ENCODE peak calls at places on chromosomes 12 and 14, in six cellular contexts. Y, M, T, P, L and A are unnamed samples.

GRCh38 chr12:93526786-93527428 is 45.6 kb upstream of the SOCS2 start:
- ATAC-seq in Y (no peak), M (no peak), T (no peak), P (no peak), L (no peak), A (no peak)

GRCh38 chr12:6638305-6638704 is 2.5 kb upstream of the LPAR5 start:
- ATAC-seq in Y (no peak), M (no peak), T (no peak), P (no peak), L (no peak), A (no peak)

GRCh38 chr12:120538281-120539156 is 4.4 kb downstream of the RNF10 start:
- ATAC-seq in Y (no peak), M (no peak), T (peak; percentile 59), P (no peak), L (no peak), A (no peak)

GRCh38 chr14:32077081-32078029 is at the start of gene ARHGAP5:
- ATAC-seq in Y (peak; percentile 50), M (peak; percentile 53), T (peak; percentile 51), P (peak; percentile 61), L (peak; percentile 21), A (peak; percentile 21)

GRCh38 chr14:68979722-68980552 is 835 bp upstream of the ACTN1 start:
- ATAC-seq in Y (no peak), M (no peak), T (peak; percentile 12), P (no peak), L (no peak), A (no peak)

GRCh38 chr12:116087962-116088361 is 189.5 kb downstream of the MED13L start:
- ATAC-seq in Y (peak; percentile 85), M (no peak), T (no peak), P (no peak), L (peak; percentile 80), A (peak; percentile 25)

GRCh38 chr14:101880016-101880297 is 84.4 kb upstream of the DYNC1H1 start:
- ATAC-seq in Y (no peak), M (no peak), T (no peak), P (no peak), L (peak; percentile 71), A (peak; percentile 33)

GRCh38 chr12:104510145-104510872 is 53.6 kb downstream of the CHST11 start:
- ATAC-seq in Y (peak; percentile 63), M (no peak), T (no peak), P (peak; percentile 53), L (no peak), A (no peak)

GRCh38 chr14:52175982-52176502 is 91.5 kb upstream of the PTGDR start:
- ATAC-seq in Y (peak; percentile 71), M (peak; percentile 94), T (peak; percentile 53), P (peak; percentile 96), L (no peak), A (no peak)

GRCh38 chr12:10783252-10783651 is 19.2 kb downstream of the TAS2R7 start:
- ATAC-seq in Y (no peak), M (no peak), T (no peak), P (no peak), L (no peak), A (no peak)

GRCh38 chr14:50792634-50793068 is 38.3 kb downstream of the NIN start:
- ATAC-seq in Y (no peak), M (no peak), T (no peak), P (no peak), L (peak; percentile 32), A (no peak)

GRCh38 chr14:61076531-61076930 is 95.5 kb downstream of the SLC38A6 start:
- ATAC-seq in Y (no peak), M (no peak), T (no peak), P (no peak), L (no peak), A (no peak)